ENCODE peak calls at places on chromosomes 13 and 19, in six cellular contexts. One of them, this sample, is unnamed.
A peak's percentile ranks its signal among the peaks of the same experiment; 100 is the strongest.

GRCh38 chr13:51479199-51479523 is 26.3 kb upstream of the INTS6 start:
- DNase-seq in transverse colon: no peak
- DNase-seq in AG04450: no peak
- DNase-seq in stomach: no peak
- DNase-seq in CD4-positive, alpha-beta T cell: no peak
- DNase-seq in mammary epithelial cell: peak; percentile 60
- DNase-seq in this sample: no peak

GRCh38 chr19:1270854-1271527 is 1.9 kb downstream of the CIRBP start:
- DNase-seq in transverse colon: no peak
- DNase-seq in CD4-positive, alpha-beta T cell: no peak
- DNase-seq in mammary epithelial cell: no peak
- DNase-seq in AG04450: no peak
- DNase-seq in stomach: no peak
- DNase-seq in this sample: no peak

GRCh38 chr13:41915096-41915495 is 45.8 kb downstream of the VWA8 start:
- DNase-seq in transverse colon: no peak
- DNase-seq in mammary epithelial cell: peak; percentile 77
- DNase-seq in CD4-positive, alpha-beta T cell: no peak
- DNase-seq in AG04450: no peak
- DNase-seq in stomach: no peak
- DNase-seq in this sample: no peak

GRCh38 chr13:111371720-111372119 is 51.3 kb downstream of the TEX29 start:
- DNase-seq in mammary epithelial cell: no peak
- DNase-seq in stomach: no peak
- DNase-seq in AG04450: peak; percentile 55
- DNase-seq in CD4-positive, alpha-beta T cell: no peak
- DNase-seq in transverse colon: no peak
- DNase-seq in this sample: no peak

GRCh38 chr19:2811221-2811722 is 8.4 kb upstream of the ZNF554 start:
- DNase-seq in transverse colon: peak; percentile 77
- DNase-seq in AG04450: no peak
- DNase-seq in mammary epithelial cell: no peak
- DNase-seq in CD4-positive, alpha-beta T cell: no peak
- DNase-seq in stomach: no peak
- DNase-seq in this sample: no peak

GRCh38 chr13:64723735-64724134 is 2506.4 kb downstream of the PCDH9 start:
- DNase-seq in stomach: no peak
- DNase-seq in CD4-positive, alpha-beta T cell: no peak
- DNase-seq in mammary epithelial cell: peak; percentile 90
- DNase-seq in AG04450: peak; percentile 74
- DNase-seq in transverse colon: no peak
- DNase-seq in this sample: no peak

GRCh38 chr19:56751078-56751489 is 79.5 kb upstream of the ZNF835 start:
- DNase-seq in stomach: no peak
- DNase-seq in mammary epithelial cell: no peak
- DNase-seq in transverse colon: no peak
- DNase-seq in CD4-positive, alpha-beta T cell: no peak
- DNase-seq in AG04450: no peak
- DNase-seq in this sample: no peak

GRCh38 chr19:2327773-2328400 is 499 bp downstream of the LSM7 start:
- DNase-seq in transverse colon: peak; percentile 58
- DNase-seq in AG04450: peak; percentile 29
- DNase-seq in CD4-positive, alpha-beta T cell: no peak
- DNase-seq in mammary epithelial cell: peak; percentile 78
- DNase-seq in stomach: peak; percentile 52
- DNase-seq in this sample: no peak

GRCh38 chr13:47415048-47415447 is 518.2 kb upstream of the HTR2A start:
- DNase-seq in transverse colon: no peak
- DNase-seq in AG04450: no peak
- DNase-seq in stomach: no peak
- DNase-seq in CD4-positive, alpha-beta T cell: no peak
- DNase-seq in mammary epithelial cell: peak; percentile 39
- DNase-seq in this sample: no peak

GRCh38 chr19:1767464-1767933 is 14.2 kb downstream of the ONECUT3 start:
- DNase-seq in mammary epithelial cell: no peak
- DNase-seq in AG04450: no peak
- DNase-seq in transverse colon: peak; percentile 46
- DNase-seq in stomach: peak; percentile 51
- DNase-seq in CD4-positive, alpha-beta T cell: peak; percentile 52
- DNase-seq in this sample: peak; percentile 84

GRCh38 chr13:99285432-99286182 is 21.6 kb downstream of the GPR183 start:
- DNase-seq in AG04450: no peak
- DNase-seq in transverse colon: no peak
- DNase-seq in stomach: no peak
- DNase-seq in mammary epithelial cell: no peak
- DNase-seq in CD4-positive, alpha-beta T cell: no peak
- DNase-seq in this sample: no peak

GRCh38 chr19:46368116-46368515 is 21.2 kb downstream of the PPP5C start:
- DNase-seq in stomach: no peak
- DNase-seq in AG04450: no peak
- DNase-seq in transverse colon: no peak
- DNase-seq in CD4-positive, alpha-beta T cell: no peak
- DNase-seq in mammary epithelial cell: no peak
- DNase-seq in this sample: no peak

GRCh38 chr19:47663911-47664771 is 49.1 kb upstream of the EHD2 start:
- DNase-seq in stomach: peak; percentile 74
- DNase-seq in CD4-positive, alpha-beta T cell: no peak
- DNase-seq in mammary epithelial cell: peak; percentile 95
- DNase-seq in transverse colon: peak; percentile 69
- DNase-seq in AG04450: peak; percentile 91
- DNase-seq in this sample: no peak

GRCh38 chr13:33556828-33557227 is 261.1 kb upstream of the RFC3 start:
- DNase-seq in stomach: no peak
- DNase-seq in AG04450: no peak
- DNase-seq in mammary epithelial cell: peak; percentile 33
- DNase-seq in transverse colon: no peak
- DNase-seq in CD4-positive, alpha-beta T cell: no peak
- DNase-seq in this sample: no peak

GRCh38 chr13:18992791-18993190 is 188.8 kb downstream of the TUBA3C start:
- DNase-seq in AG04450: no peak
- DNase-seq in stomach: peak; percentile 77
- DNase-seq in CD4-positive, alpha-beta T cell: no peak
- DNase-seq in transverse colon: no peak
- DNase-seq in mammary epithelial cell: no peak
- DNase-seq in this sample: no peak

GRCh38 chr13:80419416-80419815 is 78.5 kb upstream of the SPRY2 start:
- DNase-seq in CD4-positive, alpha-beta T cell: no peak
- DNase-seq in stomach: no peak
- DNase-seq in AG04450: no peak
- DNase-seq in mammary epithelial cell: no peak
- DNase-seq in transverse colon: no peak
- DNase-seq in this sample: no peak

GRCh38 chr13:27041341-27041740 is 130.3 kb downstream of the USP12 start:
- DNase-seq in mammary epithelial cell: no peak
- DNase-seq in transverse colon: no peak
- DNase-seq in stomach: no peak
- DNase-seq in AG04450: no peak
- DNase-seq in CD4-positive, alpha-beta T cell: no peak
- DNase-seq in this sample: no peak

GRCh38 chr13:114074671-114075315 is 57.6 kb downstream of the RASA3 start:
- DNase-seq in CD4-positive, alpha-beta T cell: no peak
- DNase-seq in stomach: no peak
- DNase-seq in mammary epithelial cell: no peak
- DNase-seq in AG04450: no peak
- DNase-seq in transverse colon: no peak
- DNase-seq in this sample: peak; percentile 0

GRCh38 chr13:42271337-42272114 is 426 bp upstream of the AKAP11 start:
- DNase-seq in mammary epithelial cell: peak; percentile 97
- DNase-seq in CD4-positive, alpha-beta T cell: peak; percentile 85
- DNase-seq in transverse colon: peak; percentile 94
- DNase-seq in stomach: peak; percentile 90
- DNase-seq in AG04450: peak; percentile 98
- DNase-seq in this sample: peak; percentile 85

GRCh38 chr19:41668315-41668714 is 19.8 kb downstream of the CEACAM7 start:
- DNase-seq in transverse colon: no peak
- DNase-seq in AG04450: no peak
- DNase-seq in stomach: no peak
- DNase-seq in mammary epithelial cell: no peak
- DNase-seq in CD4-positive, alpha-beta T cell: no peak
- DNase-seq in this sample: no peak

GRCh38 chr19:49301165-49301865 is 23.7 kb downstream of the SLC6A16 start:
- DNase-seq in transverse colon: peak; percentile 84
- DNase-seq in CD4-positive, alpha-beta T cell: peak; percentile 70
- DNase-seq in stomach: peak; percentile 79
- DNase-seq in AG04450: no peak
- DNase-seq in mammary epithelial cell: peak; percentile 57
- DNase-seq in this sample: peak; percentile 87

GRCh38 chr13:103288114-103288513 is 221.9 kb upstream of the SLC10A2 start:
- DNase-seq in stomach: no peak
- DNase-seq in AG04450: no peak
- DNase-seq in CD4-positive, alpha-beta T cell: no peak
- DNase-seq in mammary epithelial cell: no peak
- DNase-seq in transverse colon: no peak
- DNase-seq in this sample: no peak

GRCh38 chr19:38134538-38135149 is 89.4 kb downstream of the DPF1 start:
- DNase-seq in stomach: peak; percentile 27
- DNase-seq in AG04450: no peak
- DNase-seq in transverse colon: peak; percentile 16
- DNase-seq in mammary epithelial cell: peak; percentile 39
- DNase-seq in CD4-positive, alpha-beta T cell: no peak
- DNase-seq in this sample: peak; percentile 48

DNA sequence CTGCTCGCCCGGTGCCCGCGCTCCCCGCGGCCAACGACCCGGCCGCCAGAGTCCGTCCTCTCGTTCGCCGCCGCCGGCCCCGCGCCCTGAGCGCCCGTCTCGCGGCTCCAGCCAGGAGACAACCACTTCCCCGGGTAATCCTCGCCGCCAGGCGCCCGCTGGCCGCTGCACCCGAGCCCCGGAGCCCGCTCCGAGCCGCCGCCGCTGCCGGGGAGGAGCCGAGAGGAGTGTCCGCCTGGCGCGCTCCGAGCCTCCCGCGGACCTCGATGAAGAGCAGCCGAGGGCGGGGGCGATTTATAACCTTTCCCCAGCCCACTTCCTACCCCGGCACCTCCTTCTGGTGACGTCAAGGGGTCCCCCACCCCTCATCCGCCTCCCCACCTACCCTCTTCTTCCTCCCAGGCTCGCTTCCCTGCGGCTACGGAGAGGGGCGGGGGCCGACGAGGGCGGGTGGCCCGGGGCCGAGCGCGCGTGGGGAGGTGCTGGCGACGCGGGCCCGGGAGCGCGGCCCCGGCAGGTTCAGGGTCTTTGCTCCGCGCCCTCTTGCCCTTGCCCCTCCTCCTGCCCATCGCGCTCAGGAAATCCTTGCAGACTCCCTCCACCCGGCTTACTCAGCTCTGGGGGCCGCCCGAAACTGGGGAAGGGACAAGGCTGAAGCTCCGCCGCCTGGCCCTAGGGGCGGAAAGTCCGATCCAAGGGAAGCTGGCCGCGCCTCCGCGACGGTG is at the start of gene FLT1:
- DNase-seq in AG04450: no peak
- DNase-seq in stomach: peak; percentile 27
- DNase-seq in transverse colon: no peak
- DNase-seq in CD4-positive, alpha-beta T cell: no peak
- DNase-seq in mammary epithelial cell: peak; percentile 21
- DNase-seq in this sample: peak; percentile 71
- TF ChIP-seq CTCF in AG04450: no peak
- TF ChIP-seq CTCF in stomach: no peak
- TF ChIP-seq CTCF in transverse colon: no peak
- TF ChIP-seq CTCF in CD4-positive, alpha-beta T cell: no peak
- TF ChIP-seq CTCF in mammary epithelial cell: no peak
- TF ChIP-seq CTCF in this sample: no peak

DNA sequence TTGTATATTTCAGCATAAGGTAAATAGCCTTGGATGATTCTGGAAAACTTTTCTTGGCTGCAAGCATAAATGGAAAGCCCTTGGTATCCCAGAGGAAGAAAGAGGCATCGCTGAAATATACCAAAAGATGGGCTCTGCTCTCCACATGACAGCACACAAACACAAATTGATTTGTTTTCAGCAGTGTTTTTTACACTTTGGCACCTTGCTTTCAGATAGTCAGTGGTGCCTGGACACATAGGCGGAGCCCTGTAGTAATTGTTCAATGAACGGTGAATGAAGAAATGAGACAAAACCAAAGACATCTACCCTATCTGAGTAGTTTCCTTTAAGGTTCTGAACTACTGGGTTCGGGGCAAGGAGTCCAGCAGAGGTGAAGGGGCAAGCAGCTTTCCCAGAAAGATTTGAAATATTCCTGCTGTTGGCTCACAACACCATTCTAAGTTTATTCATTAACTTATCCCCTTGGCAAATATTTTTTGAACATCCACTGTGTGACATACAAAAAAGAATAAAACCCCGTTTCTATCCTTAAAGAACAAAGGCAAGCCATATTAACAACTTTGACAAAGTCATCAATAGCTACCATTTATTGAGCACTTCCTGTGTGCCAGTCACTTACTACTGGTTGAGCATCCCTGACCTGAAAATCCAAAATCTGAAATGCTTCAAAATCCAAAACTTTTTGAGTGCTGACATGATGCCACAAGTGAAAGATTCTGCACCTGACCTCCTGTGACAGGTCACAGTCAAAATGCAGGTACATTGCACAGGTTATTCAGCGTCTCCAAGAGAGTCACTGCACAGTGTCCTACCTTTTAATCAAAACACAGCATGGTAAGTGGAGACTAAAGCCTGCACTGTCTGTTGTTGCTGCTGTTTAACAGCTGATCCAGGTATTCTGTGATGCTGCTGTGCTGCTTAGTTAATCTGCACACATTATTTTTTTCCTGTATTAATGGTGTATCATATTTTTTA is 238.1 kb downstream of the DCLK1 start:
- DNase-seq in mammary epithelial cell: no peak
- DNase-seq in CD4-positive, alpha-beta T cell: no peak
- DNase-seq in AG04450: no peak
- DNase-seq in stomach: no peak
- DNase-seq in transverse colon: no peak
- DNase-seq in this sample: no peak
- TF ChIP-seq CTCF in mammary epithelial cell: no peak
- TF ChIP-seq CTCF in CD4-positive, alpha-beta T cell: no peak
- TF ChIP-seq CTCF in AG04450: no peak
- TF ChIP-seq CTCF in stomach: no peak
- TF ChIP-seq CTCF in transverse colon: no peak
- TF ChIP-seq CTCF in this sample: no peak

GRCh38 chr19:14916848-14917247 is 24.4 kb upstream of the OR7C2 start:
- DNase-seq in stomach: no peak
- DNase-seq in mammary epithelial cell: no peak
- DNase-seq in AG04450: no peak
- DNase-seq in CD4-positive, alpha-beta T cell: no peak
- DNase-seq in transverse colon: no peak
- DNase-seq in this sample: no peak
- TF ChIP-seq CTCF in stomach: no peak
- TF ChIP-seq CTCF in mammary epithelial cell: peak; percentile 56
- TF ChIP-seq CTCF in AG04450: no peak
- TF ChIP-seq CTCF in CD4-positive, alpha-beta T cell: no peak
- TF ChIP-seq CTCF in transverse colon: no peak
- TF ChIP-seq CTCF in this sample: no peak

DNA sequence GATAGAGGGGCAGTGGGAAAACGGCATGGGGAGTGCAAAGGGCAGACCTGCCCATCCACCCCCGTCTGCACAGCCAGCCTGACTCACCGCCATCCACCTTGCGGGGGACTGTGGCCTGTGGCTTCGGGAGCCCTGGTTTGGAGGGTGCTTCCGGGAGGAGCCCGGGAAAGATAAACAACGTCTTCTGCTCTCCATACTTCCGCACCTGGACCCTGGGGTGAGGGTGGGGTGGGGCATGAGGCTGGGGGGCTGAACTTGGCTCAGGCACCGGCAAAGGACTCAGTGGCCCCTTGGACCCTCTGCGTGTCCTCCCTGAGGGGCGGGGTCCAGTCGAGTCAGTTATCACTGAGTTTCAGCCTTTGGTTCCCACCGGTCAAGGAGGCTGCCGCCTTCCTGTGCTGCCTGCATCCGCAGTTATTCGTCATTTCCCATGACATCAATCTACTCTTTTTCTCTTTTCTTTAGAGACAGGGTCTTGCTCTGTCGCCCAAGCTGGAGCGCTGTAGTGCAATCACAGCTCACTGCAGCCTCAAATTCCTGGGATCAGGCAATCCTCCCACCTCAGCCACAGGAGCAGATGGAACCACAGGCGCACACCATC is 3.2 kb downstream of the GPR108 start:
- DNase-seq in AG04450: no peak
- DNase-seq in CD4-positive, alpha-beta T cell: no peak
- DNase-seq in stomach: no peak
- DNase-seq in mammary epithelial cell: no peak
- DNase-seq in transverse colon: no peak
- DNase-seq in this sample: no peak
- TF ChIP-seq CTCF in AG04450: no peak
- TF ChIP-seq CTCF in CD4-positive, alpha-beta T cell: no peak
- TF ChIP-seq CTCF in stomach: no peak
- TF ChIP-seq CTCF in mammary epithelial cell: no peak
- TF ChIP-seq CTCF in transverse colon: no peak
- TF ChIP-seq CTCF in this sample: no peak